ENCODE peak calls at places on chromosomes 2 and 18, in five cellular contexts. M, U, S, R and V are unnamed samples.

GRCh38 chr2:81658227-81658626 is 1353.7 kb upstream of the LRRTM1 start:
- DNase-seq in M (no peak), U (peak; percentile 79), S (no peak), R (no peak), V (no peak)

GRCh38 chr2:42802150-42802549 is 9.8 kb upstream of the HAAO start:
- DNase-seq in M (peak; percentile 61), U (no peak), S (no peak), R (no peak), V (no peak)

GRCh38 chr18:23752796-23753195 is 63.5 kb downstream of the LAMA3 start:
- DNase-seq in M (peak; percentile 61), U (no peak), S (no peak), R (no peak), V (peak; percentile 53)

GRCh38 chr2:68074050-68074449 is 11.2 kb upstream of the C1D start:
- DNase-seq in M (no peak), U (no peak), S (no peak), R (no peak), V (no peak)

GRCh38 chr2:62826141-62826540 is 120.6 kb downstream of the EHBP1 start:
- DNase-seq in M (peak; percentile 81), U (no peak), S (no peak), R (no peak), V (peak; percentile 24)

GRCh38 chr2:80338794-80339193 is 34.2 kb upstream of the LRRTM1 start:
- DNase-seq in M (no peak), U (no peak), S (no peak), R (no peak), V (no peak)

GRCh38 chr2:145169285-145169684 is 649.4 kb upstream of the ZEB2 start:
- DNase-seq in M (no peak), U (no peak), S (no peak), R (no peak), V (peak; percentile 29)

GRCh38 chr2:131567891-131568290 is 40.2 kb downstream of the CCDC74A start:
- DNase-seq in M (no peak), U (peak; percentile 5), S (no peak), R (no peak), V (peak; percentile 6)

GRCh38 chr18:25594351-25594750 is 242.4 kb upstream of the ZNF521 start:
- DNase-seq in M (peak; percentile 0), U (peak; percentile 58), S (no peak), R (no peak), V (no peak)

GRCh38 chr2:128234613-128235012 is 84.1 kb downstream of the HS6ST1 start:
- DNase-seq in M (no peak), U (no peak), S (no peak), R (no peak), V (no peak)

GRCh38 chr2:187577310-187577709 is 23.1 kb upstream of the TFPI start:
- DNase-seq in M (no peak), U (peak; percentile 10), S (no peak), R (no peak), V (no peak)

GRCh38 chr2:33411765-33412164 is 64.7 kb upstream of the RASGRP3 start:
- DNase-seq in M (peak; percentile 37), U (no peak), S (no peak), R (no peak), V (no peak)

GRCh38 chr2:187360286-187360685 is 87.8 kb downstream of the CALCRL start:
- DNase-seq in M (peak; percentile 76), U (peak; percentile 29), S (no peak), R (no peak), V (no peak)